ENCODE peak calls at places on chromosome 17, in seven cellular contexts. One of them, this sample, is unnamed.

GRCh38 chr17:27384261-27384701 is 72.0 kb upstream of the KSR1 start:
- DNase-seq in NCI-H1092: peak; percentile 33
- DNase-seq in Caco-2: no peak
- DNase-seq in hypothalamus: peak; percentile 59
- DNase-seq in fibroblast of pulmonary artery: peak; percentile 95
- DNase-seq in transverse colon: peak; percentile 24
- DNase-seq in breast epithelium: no peak
- DNase-seq in this sample: no peak

GRCh38 chr17:66526827-66527226 is 224.4 kb downstream of the PRKCA start:
- DNase-seq in fibroblast of pulmonary artery: no peak
- DNase-seq in breast epithelium: no peak
- DNase-seq in hypothalamus: peak; percentile 15
- DNase-seq in NCI-H1092: no peak
- DNase-seq in Caco-2: no peak
- DNase-seq in transverse colon: no peak
- DNase-seq in this sample: no peak

GRCh38 chr17:6212766-6213165 is 142.6 kb downstream of the WSCD1 start:
- DNase-seq in NCI-H1092: no peak
- DNase-seq in hypothalamus: no peak
- DNase-seq in breast epithelium: no peak
- DNase-seq in fibroblast of pulmonary artery: no peak
- DNase-seq in transverse colon: no peak
- DNase-seq in Caco-2: no peak
- DNase-seq in this sample: no peak

GRCh38 chr17:77724876-77725615 is 233.5 kb upstream of the TNRC6C start:
- DNase-seq in hypothalamus: no peak
- DNase-seq in transverse colon: peak; percentile 61
- DNase-seq in Caco-2: no peak
- DNase-seq in breast epithelium: no peak
- DNase-seq in NCI-H1092: no peak
- DNase-seq in fibroblast of pulmonary artery: no peak
- DNase-seq in this sample: no peak

GRCh38 chr17:71286625-71287024 is 834.2 kb upstream of the SOX9 start:
- DNase-seq in Caco-2: no peak
- DNase-seq in NCI-H1092: no peak
- DNase-seq in fibroblast of pulmonary artery: no peak
- DNase-seq in hypothalamus: no peak
- DNase-seq in transverse colon: no peak
- DNase-seq in breast epithelium: no peak
- DNase-seq in this sample: no peak

GRCh38 chr17:80789356-80789902 is 202.2 kb upstream of the CHMP6 start:
- DNase-seq in NCI-H1092: no peak
- DNase-seq in fibroblast of pulmonary artery: peak; percentile 89
- DNase-seq in breast epithelium: peak; percentile 14
- DNase-seq in hypothalamus: no peak
- DNase-seq in Caco-2: peak; percentile 12
- DNase-seq in transverse colon: no peak
- DNase-seq in this sample: no peak

GRCh38 chr17:27649929-27650328 is 18.9 kb downstream of the LGALS9 start:
- DNase-seq in fibroblast of pulmonary artery: no peak
- DNase-seq in hypothalamus: peak; percentile 68
- DNase-seq in breast epithelium: no peak
- DNase-seq in NCI-H1092: no peak
- DNase-seq in Caco-2: no peak
- DNase-seq in transverse colon: no peak
- DNase-seq in this sample: no peak

GRCh38 chr17:77498056-77498785 is 357.5 kb downstream of the SEC14L1 start:
- DNase-seq in fibroblast of pulmonary artery: no peak
- DNase-seq in breast epithelium: peak; percentile 14
- DNase-seq in NCI-H1092: no peak
- DNase-seq in hypothalamus: no peak
- DNase-seq in Caco-2: peak; percentile 30
- DNase-seq in transverse colon: peak; percentile 6
- DNase-seq in this sample: no peak

GRCh38 chr17:66755101-66755943 is 79.6 kb upstream of the CACNG5 start:
- DNase-seq in transverse colon: peak; percentile 11
- DNase-seq in fibroblast of pulmonary artery: no peak
- DNase-seq in hypothalamus: no peak
- DNase-seq in NCI-H1092: peak; percentile 80
- DNase-seq in breast epithelium: no peak
- DNase-seq in Caco-2: no peak
- DNase-seq in this sample: no peak

GRCh38 chr17:9402590-9403199 is 172.9 kb downstream of the STX8 start:
- DNase-seq in Caco-2: peak; percentile 38
- DNase-seq in transverse colon: peak; percentile 25
- DNase-seq in fibroblast of pulmonary artery: peak; percentile 55
- DNase-seq in NCI-H1092: no peak
- DNase-seq in breast epithelium: no peak
- DNase-seq in hypothalamus: no peak
- DNase-seq in this sample: no peak

GRCh38 chr17:39139137-39139516 is 12.3 kb downstream of the PLXDC1 start:
- DNase-seq in breast epithelium: no peak
- DNase-seq in NCI-H1092: no peak
- DNase-seq in hypothalamus: no peak
- DNase-seq in transverse colon: no peak
- DNase-seq in fibroblast of pulmonary artery: peak; percentile 51
- DNase-seq in Caco-2: no peak
- DNase-seq in this sample: no peak

GRCh38 chr17:27442702-27443101 is 13.5 kb upstream of the KSR1 start:
- DNase-seq in fibroblast of pulmonary artery: no peak
- DNase-seq in transverse colon: no peak
- DNase-seq in Caco-2: no peak
- DNase-seq in breast epithelium: no peak
- DNase-seq in NCI-H1092: no peak
- DNase-seq in hypothalamus: no peak
- DNase-seq in this sample: no peak

GRCh38 chr17:78343433-78344201 is 16.3 kb downstream of the SOCS3 start:
- DNase-seq in transverse colon: peak; percentile 78
- DNase-seq in Caco-2: no peak
- DNase-seq in NCI-H1092: no peak
- DNase-seq in hypothalamus: no peak
- DNase-seq in fibroblast of pulmonary artery: no peak
- DNase-seq in breast epithelium: no peak
- DNase-seq in this sample: no peak

GRCh38 chr17:48841395-48841831 is 10.6 kb downstream of the CALCOCO2 start:
- DNase-seq in breast epithelium: no peak
- DNase-seq in fibroblast of pulmonary artery: peak; percentile 87
- DNase-seq in transverse colon: no peak
- DNase-seq in NCI-H1092: no peak
- DNase-seq in Caco-2: no peak
- DNase-seq in hypothalamus: no peak
- DNase-seq in this sample: peak; percentile 58

GRCh38 chr17:78341559-78342437 is 18.1 kb downstream of the SOCS3 start:
- DNase-seq in Caco-2: no peak
- DNase-seq in breast epithelium: peak; percentile 67
- DNase-seq in transverse colon: peak; percentile 80
- DNase-seq in NCI-H1092: no peak
- DNase-seq in fibroblast of pulmonary artery: peak; percentile 81
- DNase-seq in hypothalamus: peak; percentile 64
- DNase-seq in this sample: peak; percentile 88

GRCh38 chr17:7263071-7263800 is 958 bp upstream of the CLDN7 start:
- DNase-seq in fibroblast of pulmonary artery: no peak
- DNase-seq in transverse colon: peak; percentile 95
- DNase-seq in breast epithelium: peak; percentile 80
- DNase-seq in hypothalamus: no peak
- DNase-seq in Caco-2: peak; percentile 82
- DNase-seq in NCI-H1092: no peak
- DNase-seq in this sample: peak; percentile 92

GRCh38 chr17:40945414-40945813 is 8.0 kb upstream of the KRT23 start:
- DNase-seq in hypothalamus: no peak
- DNase-seq in NCI-H1092: no peak
- DNase-seq in fibroblast of pulmonary artery: no peak
- DNase-seq in transverse colon: no peak
- DNase-seq in breast epithelium: no peak
- DNase-seq in Caco-2: no peak
- DNase-seq in this sample: no peak

GRCh38 chr17:33520404-33521032 is 227.4 kb upstream of the ASIC2 start:
- DNase-seq in hypothalamus: peak; percentile 5
- DNase-seq in NCI-H1092: peak; percentile 8
- DNase-seq in Caco-2: peak; percentile 70
- DNase-seq in fibroblast of pulmonary artery: peak; percentile 41
- DNase-seq in transverse colon: peak; percentile 17
- DNase-seq in breast epithelium: peak; percentile 60
- DNase-seq in this sample: peak; percentile 51

GRCh38 chr17:41417576-41418015 is 6.8 kb downstream of the KRT37 start:
- DNase-seq in breast epithelium: no peak
- DNase-seq in Caco-2: peak; percentile 65
- DNase-seq in NCI-H1092: no peak
- DNase-seq in hypothalamus: no peak
- DNase-seq in transverse colon: no peak
- DNase-seq in fibroblast of pulmonary artery: no peak
- DNase-seq in this sample: no peak

GRCh38 chr17:4901648-4902344 is 1.1 kb downstream of the CHRNE start:
- DNase-seq in Caco-2: no peak
- DNase-seq in fibroblast of pulmonary artery: no peak
- DNase-seq in breast epithelium: peak; percentile 50
- DNase-seq in transverse colon: no peak
- DNase-seq in hypothalamus: no peak
- DNase-seq in NCI-H1092: no peak
- DNase-seq in this sample: no peak

GRCh38 chr17:42142371-42142896 is 12.4 kb downstream of the RAB5C start:
- DNase-seq in breast epithelium: no peak
- DNase-seq in NCI-H1092: no peak
- DNase-seq in fibroblast of pulmonary artery: peak; percentile 35
- DNase-seq in hypothalamus: no peak
- DNase-seq in Caco-2: no peak
- DNase-seq in transverse colon: no peak
- DNase-seq in this sample: no peak

GRCh38 chr17:17061516-17061915 is 19.3 kb downstream of the MPRIP start:
- DNase-seq in breast epithelium: peak; percentile 28
- DNase-seq in transverse colon: no peak
- DNase-seq in fibroblast of pulmonary artery: no peak
- DNase-seq in NCI-H1092: no peak
- DNase-seq in hypothalamus: no peak
- DNase-seq in Caco-2: no peak
- DNase-seq in this sample: no peak

GRCh38 chr17:80217703-80218362 is 2.3 kb downstream of the SGSH start:
- DNase-seq in transverse colon: no peak
- DNase-seq in hypothalamus: no peak
- DNase-seq in fibroblast of pulmonary artery: no peak
- DNase-seq in Caco-2: no peak
- DNase-seq in NCI-H1092: no peak
- DNase-seq in breast epithelium: no peak
- DNase-seq in this sample: no peak

GRCh38 chr17:80367510-80367909 is 47.5 kb upstream of the ENDOV start:
- DNase-seq in fibroblast of pulmonary artery: no peak
- DNase-seq in hypothalamus: no peak
- DNase-seq in Caco-2: peak; percentile 26
- DNase-seq in breast epithelium: no peak
- DNase-seq in transverse colon: no peak
- DNase-seq in NCI-H1092: no peak
- DNase-seq in this sample: peak; percentile 40

GRCh38 chr17:16446338-16446983 is 31.1 kb downstream of the TRPV2 start:
- DNase-seq in hypothalamus: no peak
- DNase-seq in Caco-2: no peak
- DNase-seq in fibroblast of pulmonary artery: no peak
- DNase-seq in NCI-H1092: no peak
- DNase-seq in breast epithelium: no peak
- DNase-seq in transverse colon: no peak
- DNase-seq in this sample: no peak

GRCh38 chr17:41082565-41083136 is 1.3 kb upstream of the KRTAP4-7 start:
- DNase-seq in Caco-2: no peak
- DNase-seq in transverse colon: no peak
- DNase-seq in hypothalamus: no peak
- DNase-seq in breast epithelium: no peak
- DNase-seq in fibroblast of pulmonary artery: no peak
- DNase-seq in NCI-H1092: no peak
- DNase-seq in this sample: no peak

GRCh38 chr17:39671651-39672521 is 3.6 kb downstream of the PNMT start:
- DNase-seq in transverse colon: peak; percentile 67
- DNase-seq in NCI-H1092: peak; percentile 14
- DNase-seq in fibroblast of pulmonary artery: peak; percentile 46
- DNase-seq in Caco-2: no peak
- DNase-seq in breast epithelium: no peak
- DNase-seq in hypothalamus: peak; percentile 33
- DNase-seq in this sample: peak; percentile 74

GRCh38 chr17:41619162-41619933 is 5.0 kb downstream of the KRT17 start:
- DNase-seq in hypothalamus: no peak
- DNase-seq in fibroblast of pulmonary artery: no peak
- DNase-seq in breast epithelium: peak; percentile 51
- DNase-seq in Caco-2: peak; percentile 28
- DNase-seq in transverse colon: no peak
- DNase-seq in NCI-H1092: no peak
- DNase-seq in this sample: no peak

GRCh38 chr17:9522074-9522473 is 53.5 kb downstream of the STX8 start:
- DNase-seq in NCI-H1092: peak; percentile 3
- DNase-seq in fibroblast of pulmonary artery: peak; percentile 74
- DNase-seq in hypothalamus: peak; percentile 2
- DNase-seq in breast epithelium: no peak
- DNase-seq in Caco-2: no peak
- DNase-seq in transverse colon: no peak
- DNase-seq in this sample: no peak

GRCh38 chr17:7019839-7020519 is 2.9 kb upstream of the BCL6B start:
- DNase-seq in hypothalamus: no peak
- DNase-seq in transverse colon: peak; percentile 68
- DNase-seq in breast epithelium: no peak
- DNase-seq in NCI-H1092: peak; percentile 6
- DNase-seq in Caco-2: no peak
- DNase-seq in fibroblast of pulmonary artery: peak; percentile 61
- DNase-seq in this sample: no peak

GRCh38 chr17:46106966-46107644 is 86.1 kb downstream of the KANSL1 start:
- DNase-seq in transverse colon: no peak
- DNase-seq in Caco-2: no peak
- DNase-seq in hypothalamus: no peak
- DNase-seq in fibroblast of pulmonary artery: peak; percentile 36
- DNase-seq in NCI-H1092: no peak
- DNase-seq in breast epithelium: no peak
- DNase-seq in this sample: no peak

GRCh38 chr17:17603895-17604225 is 12.4 kb upstream of the PEMT start:
- DNase-seq in breast epithelium: no peak
- DNase-seq in Caco-2: no peak
- DNase-seq in transverse colon: no peak
- DNase-seq in NCI-H1092: no peak
- DNase-seq in fibroblast of pulmonary artery: no peak
- DNase-seq in hypothalamus: no peak
- DNase-seq in this sample: no peak

GRCh38 chr17:81039854-81040758 is 5.2 kb downstream of the BAIAP2 start:
- DNase-seq in fibroblast of pulmonary artery: peak; percentile 62
- DNase-seq in transverse colon: no peak
- DNase-seq in hypothalamus: no peak
- DNase-seq in NCI-H1092: no peak
- DNase-seq in breast epithelium: no peak
- DNase-seq in Caco-2: peak; percentile 85
- DNase-seq in this sample: no peak

GRCh38 chr17:44830359-44831269 is 527 bp upstream of the GJC1 start:
- DNase-seq in fibroblast of pulmonary artery: peak; percentile 45
- DNase-seq in breast epithelium: peak; percentile 15
- DNase-seq in NCI-H1092: no peak
- DNase-seq in hypothalamus: no peak
- DNase-seq in Caco-2: peak; percentile 61
- DNase-seq in transverse colon: peak; percentile 10
- DNase-seq in this sample: no peak

GRCh38 chr17:36149296-36149820 is 27.1 kb downstream of the TBC1D3B start:
- DNase-seq in hypothalamus: no peak
- DNase-seq in fibroblast of pulmonary artery: peak; percentile 74
- DNase-seq in NCI-H1092: no peak
- DNase-seq in transverse colon: no peak
- DNase-seq in Caco-2: no peak
- DNase-seq in breast epithelium: no peak
- DNase-seq in this sample: no peak

GRCh38 chr17:55345132-55345531 is 76.5 kb downstream of the MMD start:
- DNase-seq in fibroblast of pulmonary artery: no peak
- DNase-seq in hypothalamus: no peak
- DNase-seq in breast epithelium: no peak
- DNase-seq in transverse colon: no peak
- DNase-seq in Caco-2: no peak
- DNase-seq in NCI-H1092: no peak
- DNase-seq in this sample: no peak

This sample was measured in Peyer's patch.